ENCODE peak calls at places on chromosomes 12 and 14, in seven cellular contexts. W is omental fat pad; S is ovary; Y is CD8-positive, alpha-beta T cell; L is suprapubic skin; R is body of pancreas; Z is glutamatergic neuron. J is an unnamed sample.
A peak's percentile ranks its signal among the peaks of the same experiment; 100 is the strongest.

GRCh38 chr14:23694085-23694975 is 58.2 kb downstream of the DHRS2 start:
- DNase-seq in W (no peak), S (peak; percentile 31), Y (no peak), L (no peak), R (peak; percentile 38), Z (peak; percentile 30), J (no peak)

GRCh38 chr14:65211341-65211987 is 109.1 kb upstream of the MAX start:
- DNase-seq in W (no peak), S (no peak), Y (no peak), L (peak; percentile 2), R (no peak), Z (no peak), J (no peak)

GRCh38 chr12:90794212-90794611 is 160.8 kb downstream of the CCER1 start:
- DNase-seq in W (no peak), S (no peak), Y (no peak), L (no peak), R (no peak), Z (no peak), J (no peak)

GRCh38 chr14:64760146-64760755 is 56.0 kb downstream of the PLEKHG3 start:
- DNase-seq in W (no peak), S (peak; percentile 20), Y (peak; percentile 51), L (no peak), R (peak; percentile 75), Z (peak; percentile 78), J (no peak)

GRCh38 chr14:73785834-73786631 is 65.6 kb upstream of the PTGR2 start:
- DNase-seq in W (peak; percentile 54), S (peak; percentile 76), Y (peak; percentile 74), L (peak; percentile 93), R (peak; percentile 80), Z (peak; percentile 49), J (no peak)

GRCh38 chr12:112686373-112686772 is 105.2 kb upstream of the RPH3A start:
- DNase-seq in W (no peak), S (no peak), Y (no peak), L (no peak), R (no peak), Z (no peak), J (no peak)

GRCh38 chr12:100608776-100609175 is 35.3 kb downstream of the GAS2L3 start:
- DNase-seq in W (no peak), S (no peak), Y (no peak), L (no peak), R (peak; percentile 13), Z (no peak), J (no peak)

GRCh38 chr12:3097186-3097804 is 20.1 kb downstream of the TSPAN9 start:
- DNase-seq in W (no peak), S (peak; percentile 89), Y (no peak), L (no peak), R (peak; percentile 64), Z (no peak), J (no peak)

GRCh38 chr12:131529196-131530040 is 181.5 kb upstream of the SFSWAP start:
- DNase-seq in W (no peak), S (no peak), Y (no peak), L (no peak), R (no peak), Z (no peak), J (no peak)

GRCh38 chr12:65152586-65152985 is 16.8 kb upstream of the LEMD3 start:
- DNase-seq in W (no peak), S (no peak), Y (no peak), L (no peak), R (no peak), Z (no peak), J (no peak)

GRCh38 chr12:13177373-13177772 is 19.2 kb upstream of the EMP1 start:
- DNase-seq in W (no peak), S (no peak), Y (no peak), L (no peak), R (no peak), Z (no peak), J (no peak)

GRCh38 chr12:86837246-86837645 is 581.1 kb upstream of the MGAT4C start:
- DNase-seq in W (no peak), S (no peak), Y (no peak), L (no peak), R (no peak), Z (no peak), J (no peak)

GRCh38 chr14:51079085-51079484 is 15.8 kb downstream of the TRIM9 start:
- DNase-seq in W (no peak), S (no peak), Y (no peak), L (no peak), R (no peak), Z (no peak), J (no peak)

GRCh38 chr12:47080725-47081502 is 1.2 kb upstream of the AMIGO2 start:
- DNase-seq in W (peak; percentile 70), S (peak; percentile 55), Y (peak; percentile 54), L (peak; percentile 72), R (peak; percentile 54), Z (peak; percentile 42), J (no peak)

GRCh38 chr14:26402126-26402525 is 195.7 kb downstream of the NOVA1 start:
- DNase-seq in W (no peak), S (no peak), Y (no peak), L (no peak), R (no peak), Z (no peak), J (no peak)

GRCh38 chr14:39322807-39323206 is 89.1 kb downstream of the MIA2 start:
- DNase-seq in W (no peak), S (no peak), Y (no peak), L (no peak), R (no peak), Z (no peak), J (no peak)

GRCh38 chr14:34254596-34254995 is 207.4 kb downstream of the SPTSSA start:
- DNase-seq in W (no peak), S (no peak), Y (no peak), L (no peak), R (no peak), Z (no peak), J (no peak)

GRCh38 chr12:4535092-4535491 is 3.6 kb upstream of the RAD51AP1 start:
- DNase-seq in W (no peak), S (no peak), Y (no peak), L (no peak), R (no peak), Z (no peak), J (no peak)

GRCh38 chr12:121251838-121252237 is 41.9 kb downstream of the P2RX4 start:
- DNase-seq in W (no peak), S (no peak), Y (no peak), L (no peak), R (no peak), Z (no peak), J (no peak)

GRCh38 chr14:99273724-99274345 is 1.8 kb upstream of the BCL11B start:
- DNase-seq in W (no peak), S (no peak), Y (no peak), L (peak; percentile 81), R (no peak), Z (peak; percentile 48), J (no peak)

GRCh38 chr12:60195483-60195882 is 599.7 kb downstream of the SLC16A7 start:
- DNase-seq in W (no peak), S (no peak), Y (no peak), L (no peak), R (no peak), Z (no peak), J (no peak)

GRCh38 chr12:58172433-58173073 is 231.2 kb downstream of the ATP23 start:
- DNase-seq in W (no peak), S (no peak), Y (no peak), L (no peak), R (no peak), Z (no peak), J (no peak)

GRCh38 chr14:100336618-100337530 is 13.7 kb downstream of the SLC25A47 start:
- DNase-seq in W (peak; percentile 18), S (no peak), Y (no peak), L (peak; percentile 27), R (no peak), Z (no peak), J (no peak)

GRCh38 chr12:31874961-31875608 is 84.1 kb upstream of the RESF1 start:
- DNase-seq in W (no peak), S (peak; percentile 37), Y (peak; percentile 84), L (peak; percentile 64), R (peak; percentile 45), Z (no peak), J (no peak)

GRCh38 chr14:91453744-91454143 is 36.1 kb upstream of the CCDC88C start:
- DNase-seq in W (no peak), S (no peak), Y (no peak), L (no peak), R (no peak), Z (no peak), J (no peak)

GRCh38 chr12:54136844-54137580 is 51.8 kb downstream of the SMUG1 start:
- DNase-seq in W (no peak), S (no peak), Y (no peak), L (no peak), R (no peak), Z (no peak), J (no peak)

GRCh38 chr12:116278259-116278595 is 734 bp upstream of the MED13L start:
- DNase-seq in W (no peak), S (no peak), Y (no peak), L (no peak), R (no peak), Z (no peak), J (no peak)

DNA sequence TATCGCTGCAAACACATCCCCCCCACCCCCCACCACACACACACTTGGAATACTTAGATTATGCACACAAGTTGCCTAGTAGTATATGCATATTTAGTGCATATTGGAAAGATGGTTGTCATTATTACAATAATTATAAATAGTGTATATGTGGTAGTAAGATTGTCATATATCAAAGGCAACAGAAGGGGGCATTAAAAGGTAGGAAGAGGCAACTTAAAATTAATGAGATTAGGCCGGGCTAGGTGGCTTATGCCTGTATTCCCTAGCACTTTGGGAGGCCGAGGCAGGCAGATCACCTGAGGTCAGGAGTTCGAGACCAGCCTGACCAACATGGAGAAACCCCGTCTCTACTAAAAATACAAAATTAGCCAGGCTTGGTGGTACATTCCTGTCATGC is 52.1 kb downstream of the GSC start:
- DNase-seq in W (no peak), S (no peak), Y (no peak), L (no peak), R (no peak), Z (no peak), J (no peak)
- TF ChIP-seq CTCF in W (no peak), S (no peak), Y (no peak), L (no peak), R (no peak), Z (no peak), J (no peak)

GRCh38 chr12:16844875-16845274 is 238.9 kb upstream of the LMO3 start:
- DNase-seq in W (no peak), S (no peak), Y (no peak), L (no peak), R (peak; percentile 40), Z (no peak), J (no peak)
- TF ChIP-seq CTCF in W (no peak), S (no peak), Y (no peak), L (no peak), R (peak; percentile 36), Z (no peak), J (no peak)

GRCh38 chr12:64077922-64078321 is 144.2 kb downstream of the KICS2 start:
- DNase-seq in W (no peak), S (no peak), Y (no peak), L (no peak), R (no peak), Z (no peak), J (no peak)
- TF ChIP-seq CTCF in W (no peak), S (no peak), Y (no peak), L (no peak), R (peak; percentile 20), Z (peak; percentile 46), J (peak; percentile 47)

DNA sequence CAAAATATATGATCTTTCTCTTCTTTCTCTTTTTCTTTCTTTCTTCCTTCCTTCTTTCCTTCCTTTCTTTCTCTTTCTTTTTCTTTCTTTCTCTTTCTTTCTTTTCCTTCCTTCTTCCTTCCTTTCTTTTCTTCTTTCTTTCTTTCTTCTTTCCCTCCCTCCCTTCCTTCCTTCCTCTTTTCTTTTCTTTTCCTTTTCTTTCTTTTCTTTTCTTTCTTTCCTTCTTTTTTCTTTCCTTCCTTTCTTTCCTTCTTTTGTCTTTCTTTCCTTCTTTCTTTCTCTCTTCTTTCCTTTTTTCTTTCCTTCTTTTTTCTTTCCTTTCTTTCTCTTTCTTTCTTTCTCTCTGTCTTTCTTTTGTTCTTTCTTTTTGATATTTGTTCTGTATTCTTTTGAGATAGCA is 1356.0 kb upstream of the SEL1L start:
- DNase-seq in W (no peak), S (no peak), Y (no peak), L (no peak), R (no peak), Z (no peak), J (no peak)
- TF ChIP-seq CTCF in W (no peak), S (no peak), Y (peak; percentile 19), L (no peak), R (no peak), Z (no peak), J (no peak)